ENCODE peak calls at places on chromosomes 3 and 15, in ten cellular contexts. V is GM12865; W is naive thymus-derived CD8-positive, alpha-beta T cell; C is T-cell; X is activated T-cell treated with anti-CD3 and anti-CD28 coated beads, Interleukin-2, amount 50 U/mL, for 48 hours; B is GDM1; T is activated CD8-positive, alpha-beta memory T cell treated with anti-CD3 and anti-CD28 coated beads, Interleukin-2, amount 50 U/mL, for 4 hours; G is GM10248; O is activated CD4-positive, alpha-beta T cell treated with anti-CD3 and anti-CD28 coated beads, Interleukin-2, amount 50 U/mL, for 48 hours; K is activated T-helper 1 cell treated with anti-CD3 and anti-CD28 coated beads, Interleukin-2, amount 50 U/mL, for 16 hours. H is an unnamed sample.

GRCh38 chr3:11613851-11614491 is 29.7 kb downstream of the VGLL4 start:
- DNase-seq in V (no peak), W (no peak), C (no peak), X (no peak), B (no peak), T (no peak), G (no peak), O (no peak), K (no peak), H (no peak)

GRCh38 chr3:12449889-12450682 is 34.2 kb upstream of the TSEN2 start:
- DNase-seq in V (no peak), W (no peak), C (no peak), X (no peak), B (no peak), T (no peak), G (no peak), O (no peak), K (no peak), H (no peak)

GRCh38 chr15:67981848-67982247 is 72.3 kb upstream of the PIAS1 start:
- DNase-seq in V (no peak), W (no peak), C (no peak), X (no peak), B (no peak), T (no peak), G (no peak), O (no peak), K (no peak), H (no peak)

GRCh38 chr3:172203522-172204258 is 164.3 kb downstream of the FNDC3B start:
- DNase-seq in V (no peak), W (no peak), C (no peak), X (no peak), B (no peak), T (no peak), G (no peak), O (no peak), K (no peak), H (no peak)

GRCh38 chr15:93146196-93146595 is 57.2 kb upstream of the RGMA start:
- DNase-seq in V (no peak), W (no peak), C (no peak), X (no peak), B (no peak), T (no peak), G (no peak), O (no peak), K (no peak), H (no peak)

GRCh38 chr3:170726976-170727661 is 141.2 kb upstream of the SLC7A14 start:
- DNase-seq in V (no peak), W (no peak), C (no peak), X (no peak), B (no peak), T (no peak), G (no peak), O (no peak), K (no peak), H (no peak)

GRCh38 chr15:62691008-62691407 is 351.5 kb upstream of the TPM1 start:
- DNase-seq in V (no peak), W (no peak), C (no peak), X (no peak), B (no peak), T (no peak), G (no peak), O (no peak), K (no peak), H (no peak)

GRCh38 chr3:141690366-141691072 is 47.6 kb upstream of the RNF7 start:
- DNase-seq in V (no peak), W (no peak), C (no peak), X (no peak), B (no peak), T (no peak), G (no peak), O (no peak), K (no peak), H (no peak)

GRCh38 chr3:10322355-10322715 is 1.4 kb upstream of the SEC13 start:
- DNase-seq in V (peak; percentile 37), W (peak; percentile 23), C (no peak), X (no peak), B (no peak), T (no peak), G (peak; percentile 62), O (peak; percentile 19), K (no peak), H (peak; percentile 22)

GRCh38 chr15:73273181-73274002 is 95.4 kb downstream of the HCN4 start:
- DNase-seq in V (peak; percentile 61), W (peak; percentile 44), C (peak; percentile 5), X (peak; percentile 51), B (peak; percentile 15), T (peak; percentile 38), G (peak; percentile 48), O (peak; percentile 43), K (peak; percentile 5), H (peak; percentile 43)

GRCh38 chr3:10554746-10555145 is 49.4 kb upstream of the ATP2B2 start:
- DNase-seq in V (no peak), W (no peak), C (no peak), X (no peak), B (no peak), T (no peak), G (no peak), O (no peak), K (no peak), H (no peak)

GRCh38 chr15:70995383-70995965 is 102.8 kb downstream of the LRRC49 start:
- DNase-seq in V (no peak), W (no peak), C (no peak), X (no peak), B (no peak), T (no peak), G (no peak), O (no peak), K (no peak), H (no peak)

GRCh38 chr3:113275876-113276580 is 64.7 kb downstream of the BOC start:
- DNase-seq in V (peak; percentile 62), W (no peak), C (no peak), X (no peak), B (no peak), T (no peak), G (peak; percentile 58), O (no peak), K (no peak), H (no peak)

GRCh38 chr3:192929146-192929545 is 11.5 kb upstream of the MB21D2 start:
- DNase-seq in V (no peak), W (no peak), C (no peak), X (no peak), B (no peak), T (no peak), G (no peak), O (no peak), K (no peak), H (no peak)

GRCh38 chr3:70824785-70825184 is 512.3 kb upstream of the MDFIC2 start:
- DNase-seq in V (no peak), W (no peak), C (no peak), X (no peak), B (no peak), T (no peak), G (no peak), O (no peak), K (no peak), H (no peak)

GRCh38 chr15:65837301-65838283 is 31.7 kb upstream of the RAB11A start:
- DNase-seq in V (peak; percentile 48), W (no peak), C (no peak), X (no peak), B (peak; percentile 26), T (no peak), G (no peak), O (no peak), K (no peak), H (no peak)